ENCODE peak calls at places on chromosomes 11 and 22, in nine cellular contexts. I is CD8-positive, alpha-beta T cell; P is lower lobe of right lung; Y is heart left ventricle; O is OCI-LY7; R is CD14-positive monocyte; M is hepatocyte; N is brain microvascular endothelial cell; Q is progenitor cell of endocrine pancreas. L is an unnamed sample.

GRCh38 chr11:86947541-86947940 is 7.7 kb downstream of the FZD4 start:
- DNase-seq in I (no peak), P (no peak), Y (no peak), O (no peak), R (no peak), M (no peak), N (peak; percentile 43), Q (no peak), L (no peak)

GRCh38 chr11:73931039-73931645 is 19.7 kb upstream of the DNAJB13 start:
- DNase-seq in I (no peak), P (no peak), Y (no peak), O (peak; percentile 74), R (no peak), M (peak; percentile 80), N (peak; percentile 80), Q (no peak), L (no peak)

GRCh38 chr22:43867839-43868652 is 5.7 kb upstream of the SULT4A1 start:
- DNase-seq in I (peak; percentile 11), P (peak; percentile 69), Y (peak; percentile 80), O (peak; percentile 36), R (no peak), M (peak; percentile 91), N (peak; percentile 41), Q (peak; percentile 75), L (no peak)

GRCh38 chr22:33393432-33393831 is 335.3 kb upstream of the SYN3 start:
- DNase-seq in I (no peak), P (no peak), Y (no peak), O (no peak), R (no peak), M (no peak), N (no peak), Q (no peak), L (no peak)

GRCh38 chr11:106679633-106680032 is 338.6 kb downstream of the GUCY1A2 start:
- DNase-seq in I (no peak), P (no peak), Y (no peak), O (no peak), R (no peak), M (no peak), N (no peak), Q (no peak), L (no peak)

GRCh38 chr22:27719535-27720227 is 81.9 kb downstream of the MN1 start:
- DNase-seq in I (no peak), P (no peak), Y (no peak), O (peak; percentile 8), R (no peak), M (no peak), N (peak; percentile 11), Q (no peak), L (no peak)

GRCh38 chr11:100671471-100671870 is 15.6 kb upstream of the ARHGAP42 start:
- DNase-seq in I (no peak), P (no peak), Y (no peak), O (no peak), R (no peak), M (no peak), N (peak; percentile 33), Q (no peak), L (no peak)

GRCh38 chr22:44412136-44412731 is 85.8 kb downstream of the RTL6 start:
- DNase-seq in I (no peak), P (peak; percentile 30), Y (no peak), O (no peak), R (no peak), M (no peak), N (no peak), Q (no peak), L (no peak)

DNA sequence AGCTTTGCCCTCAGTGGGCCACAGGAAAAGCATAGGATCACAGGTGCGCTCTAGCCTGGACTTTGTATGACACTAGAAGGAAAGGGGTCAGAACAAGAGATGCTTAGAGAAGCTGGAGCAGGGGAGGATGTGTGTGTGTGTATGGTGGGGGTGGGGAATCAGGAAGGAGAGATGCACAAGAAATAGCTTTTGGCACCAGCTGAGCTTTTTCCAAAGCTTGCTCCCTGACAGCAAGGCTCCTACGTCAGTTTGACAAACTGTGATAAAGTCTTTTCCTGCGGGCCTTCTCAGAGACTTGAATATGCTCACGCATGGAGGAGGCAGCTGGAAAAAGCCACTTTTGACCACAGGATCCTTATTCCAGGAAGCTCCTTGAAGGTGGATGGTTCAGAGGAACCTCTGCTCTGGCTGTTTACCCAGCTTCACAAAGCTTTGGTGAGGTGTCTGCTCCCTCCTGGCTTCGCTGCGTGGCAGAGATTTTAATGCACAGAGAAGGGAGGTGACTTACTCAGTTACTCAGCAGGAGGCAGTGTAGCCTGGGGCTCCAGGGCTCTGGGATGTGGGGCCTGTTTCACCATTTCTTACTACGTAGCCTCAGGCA is 3.9 kb downstream of the CDC42EP1 start:
- DNase-seq in I (no peak), P (no peak), Y (no peak), O (no peak), R (no peak), M (no peak), N (no peak), Q (no peak), L (no peak)
- TF ChIP-seq CTCF in I (no peak), P (no peak), Y (no peak), O (peak; percentile 14), R (no peak), M (peak; percentile 16), N (peak; percentile 29), Q (no peak), L (no peak)

GRCh38 chr11:77073328-77074001 is 6.7 kb downstream of the CAPN5 start:
- DNase-seq in I (no peak), P (peak; percentile 60), Y (peak; percentile 83), O (no peak), R (no peak), M (peak; percentile 90), N (peak; percentile 88), Q (no peak), L (peak; percentile 60)
- TF ChIP-seq CTCF in I (no peak), P (peak; percentile 35), Y (peak; percentile 26), O (no peak), R (no peak), M (peak; percentile 48), N (peak; percentile 86), Q (no peak), L (no peak)

DNA sequence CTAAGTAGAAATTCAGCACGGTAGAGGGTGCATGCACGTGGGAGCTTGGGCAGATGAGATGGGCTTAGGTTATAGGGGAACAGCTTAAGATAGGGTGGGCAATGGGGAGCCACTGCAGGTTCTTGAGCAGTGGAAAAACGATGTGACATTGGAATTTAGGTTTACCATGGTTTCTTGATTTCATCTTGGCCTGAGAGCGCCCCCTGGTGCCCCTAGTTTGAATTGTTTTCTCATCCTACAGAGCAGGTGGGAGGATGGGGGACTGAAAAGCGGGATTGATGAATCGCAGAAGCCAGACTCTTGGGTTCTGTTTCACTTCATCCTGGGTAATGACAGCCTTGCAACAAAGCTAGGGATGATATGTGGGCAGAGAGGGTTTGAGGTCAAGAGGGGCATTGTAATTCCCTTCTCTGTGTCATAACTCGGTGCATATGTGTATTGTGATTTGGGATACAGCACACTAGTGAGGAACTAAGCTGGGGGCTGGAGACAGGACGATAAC is 6.7 kb upstream of the MCAM start:
- DNase-seq in I (peak; percentile 73), P (no peak), Y (no peak), O (peak; percentile 70), R (no peak), M (peak; percentile 83), N (peak; percentile 74), Q (peak; percentile 60), L (peak; percentile 86)
- TF ChIP-seq CTCF in I (peak; percentile 77), P (peak; percentile 84), Y (peak; percentile 85), O (peak; percentile 94), R (peak; percentile 92), M (peak; percentile 71), N (peak; percentile 81), Q (peak; percentile 79), L (peak; percentile 90)

GRCh38 chr11:14518820-14519219 is 1.4 kb downstream of the PSMA1 start:
- DNase-seq in I (no peak), P (no peak), Y (no peak), O (no peak), R (no peak), M (no peak), N (no peak), Q (no peak), L (no peak)

GRCh38 chr11:14522245-14522644 is 2.1 kb upstream of the PSMA1 start:
- DNase-seq in I (no peak), P (no peak), Y (no peak), O (no peak), R (no peak), M (no peak), N (no peak), Q (no peak), L (no peak)

GRCh38 chr11:14520902-14521151 is 641 bp upstream of the PSMA1 start:
- DNase-seq in I (no peak), P (no peak), Y (no peak), O (no peak), R (no peak), M (no peak), N (no peak), Q (no peak), L (no peak)

GRCh38 chr11:14519692-14520085 is 497 bp downstream of the PSMA1 start:
- DNase-seq in I (no peak), P (no peak), Y (no peak), O (peak; percentile 16), R (peak; percentile 60), M (no peak), N (peak; percentile 22), Q (no peak), L (no peak)

GRCh38 chr11:14520086-14520901 is at the start of gene PSMA1:
- DNase-seq in I (peak; percentile 79), P (peak; percentile 97), Y (peak; percentile 95), O (peak; percentile 94), R (peak; percentile 91), M (peak; percentile 97), N (peak; percentile 96), Q (peak; percentile 85), L (peak; percentile 92)
- TF ChIP-seq CTCF in I (no peak), P (peak; percentile 48), Y (peak; percentile 26), O (no peak), R (peak; percentile 35), M (no peak), N (peak; percentile 20), Q (peak; percentile 27), L (peak; percentile 50)

GRCh38 chr11:127993788-127994187 is 593.6 kb downstream of the ETS1 start:
- DNase-seq in I (no peak), P (no peak), Y (no peak), O (no peak), R (no peak), M (no peak), N (no peak), Q (no peak), L (peak; percentile 40)
- TF ChIP-seq CTCF in I (no peak), P (no peak), Y (no peak), O (peak; percentile 27), R (no peak), M (peak; percentile 5), N (peak; percentile 35), Q (peak; percentile 29), L (peak; percentile 58)